ENCODE peak calls at places on chromosomes 11 and 22, in seven cellular contexts. W is T47D; R is MV-4-11; X is stimulated activated CD8-positive, alpha-beta memory T cell treated with anti-CD3 and anti-CD28 coated beads, Interleukin-12 subunit alpha, Interleukin-12 subunit beta, amount 100 ng/mL, for 4 hours; E is NCI-H774; Z is HS-27A; G is stimulated activated naive CD8-positive, alpha-beta T cell treated with anti-CD3 and anti-CD28 coated beads, Interleukin-15, amount 100 ng/mL, for 72 hours. F is an unnamed sample.

GRCh38 chr22:28222976-28223375 is 303.9 kb upstream of the PITPNB start:
- DNase-seq in W (no peak), R (no peak), X (no peak), E (no peak), Z (no peak), G (no peak), F (no peak)

GRCh38 chr11:102666331-102666957 is 39.1 kb downstream of the MMP27 start:
- DNase-seq in W (peak; percentile 82), R (peak; percentile 51), X (no peak), E (peak; percentile 50), Z (peak; percentile 5), G (peak; percentile 15), F (peak; percentile 15)

GRCh38 chr11:128956401-128957203 is 13.9 kb upstream of the TP53AIP1 start:
- DNase-seq in W (peak; percentile 91), R (peak; percentile 39), X (no peak), E (peak; percentile 67), Z (peak; percentile 14), G (peak; percentile 20), F (peak; percentile 60)

GRCh38 chr11:17753641-17754040 is 19.1 kb downstream of the KCNC1 start:
- DNase-seq in W (no peak), R (no peak), X (no peak), E (no peak), Z (no peak), G (no peak), F (no peak)

GRCh38 chr22:38440747-38441350 is 14.2 kb downstream of the KCNJ4 start:
- DNase-seq in W (peak; percentile 20), R (no peak), X (no peak), E (no peak), Z (no peak), G (no peak), F (no peak)

GRCh38 chr22:39419911-39420310 is 20.3 kb downstream of the TAB1 start:
- DNase-seq in W (no peak), R (no peak), X (no peak), E (no peak), Z (no peak), G (no peak), F (no peak)

GRCh38 chr11:27296406-27296994 is 66.5 kb downstream of the CCDC34 start:
- DNase-seq in W (peak; percentile 77), R (peak; percentile 30), X (no peak), E (no peak), Z (no peak), G (no peak), F (no peak)

GRCh38 chr11:119115484-119116234 is 5.7 kb upstream of the HINFP start:
- DNase-seq in W (no peak), R (peak; percentile 78), X (no peak), E (no peak), Z (no peak), G (no peak), F (no peak)

GRCh38 chr11:10181811-10182210 is 112.2 kb downstream of the SBF2 start:
- DNase-seq in W (peak; percentile 40), R (peak; percentile 3), X (no peak), E (no peak), Z (no peak), G (no peak), F (no peak)

GRCh38 chr11:119764108-119764874 is 35.3 kb upstream of the NECTIN1 start:
- DNase-seq in W (peak; percentile 31), R (no peak), X (no peak), E (no peak), Z (no peak), G (no peak), F (peak; percentile 66)

GRCh38 chr11:57793711-57794110 is 32.1 kb downstream of the CTNND1 start:
- DNase-seq in W (no peak), R (no peak), X (no peak), E (no peak), Z (no peak), G (no peak), F (no peak)

GRCh38 chr11:65424200-65425104 is 1.9 kb downstream of the NEAT1 start:
- DNase-seq in W (peak; percentile 71), R (no peak), X (peak; percentile 50), E (no peak), Z (no peak), G (peak; percentile 88), F (no peak)

GRCh38 chr22:44458044-44459020 is 39.7 kb downstream of the RTL6 start:
- DNase-seq in W (no peak), R (no peak), X (no peak), E (no peak), Z (no peak), G (no peak), F (no peak)

GRCh38 chr11:1531418-1531817 is 40.7 kb downstream of the DUSP8 start:
- DNase-seq in W (no peak), R (no peak), X (no peak), E (no peak), Z (no peak), G (no peak), F (no peak)

GRCh38 chr22:37270928-37271650 is 11.2 kb upstream of the CYTH4 start:
- DNase-seq in W (no peak), R (peak; percentile 95), X (no peak), E (no peak), Z (no peak), G (no peak), F (no peak)

GRCh38 chr11:71484248-71485062 is 31.5 kb downstream of the NADSYN1 start:
- DNase-seq in W (no peak), R (no peak), X (no peak), E (no peak), Z (no peak), G (no peak), F (no peak)

GRCh38 chr22:44159230-44159629 is 21.5 kb upstream of the PARVG start:
- DNase-seq in W (no peak), R (no peak), X (no peak), E (no peak), Z (no peak), G (no peak), F (no peak)

GRCh38 chr11:65204646-65205601 is 23.2 kb downstream of the CAPN1 start:
- DNase-seq in W (peak; percentile 59), R (peak; percentile 32), X (no peak), E (no peak), Z (no peak), G (peak; percentile 47), F (peak; percentile 69)

GRCh38 chr22:44728761-44729261 is 23.6 kb upstream of the ARHGAP8 start:
- DNase-seq in W (no peak), R (no peak), X (no peak), E (no peak), Z (no peak), G (no peak), F (no peak)